ENCODE peak calls at places on chromosome 4, in five cellular contexts. T, X, A, Z and B are unnamed samples.

GRCh38 chr4:110119347-110119746 is 79.1 kb downstream of the ELOVL6 start:
- DNase-seq in T (no peak), X (no peak), A (no peak), Z (no peak), B (no peak)

GRCh38 chr4:149796381-149796780 is 19.3 kb downstream of the IQCM start:
- DNase-seq in T (no peak), X (no peak), A (no peak), Z (no peak), B (no peak)

GRCh38 chr4:37882665-37883296 is 8.1 kb upstream of the TBC1D1 start:
- DNase-seq in T (no peak), X (no peak), A (no peak), Z (no peak), B (peak)

GRCh38 chr4:156347412-156348075 is 393.9 kb upstream of the CTSO start:
- DNase-seq in T (no peak), X (peak), A (no peak), Z (no peak), B (no peak)

GRCh38 chr4:84501721-84502267 is 2.7 kb upstream of the NKX6-1 start:
- DNase-seq in T (no peak), X (no peak), A (no peak), Z (no peak), B (no peak)

GRCh38 chr4:31089815-31090214 is 369.6 kb downstream of the PCDH7 start:
- DNase-seq in T (no peak), X (peak), A (no peak), Z (no peak), B (no peak)

GRCh38 chr4:119068529-119068962 is 67.1 kb upstream of the MYOZ2 start:
- DNase-seq in T (no peak), X (peak), A (no peak), Z (no peak), B (no peak)

GRCh38 chr4:32112891-32113290 is 1392.7 kb downstream of the PCDH7 start:
- DNase-seq in T (no peak), X (no peak), A (no peak), Z (no peak), B (no peak)

GRCh38 chr4:41539711-41540110 is 1.8 kb downstream of the LIMCH1 start:
- DNase-seq in T (no peak), X (no peak), A (no peak), Z (no peak), B (no peak)

GRCh38 chr4:102007959-102008425 is 217.5 kb downstream of the BANK1 start:
- DNase-seq in T (no peak), X (peak), A (no peak), Z (no peak), B (no peak)

GRCh38 chr4:81811562-81812293 is 340.0 kb upstream of the RASGEF1B start:
- DNase-seq in T (no peak), X (no peak), A (no peak), Z (no peak), B (no peak)

GRCh38 chr4:105453550-105454201 is 20.2 kb downstream of the PPA2 start:
- DNase-seq in T (no peak), X (no peak), A (no peak), Z (no peak), B (no peak)

GRCh38 chr4:118338518-118338917 is 14.3 kb downstream of the PRSS12 start:
- DNase-seq in T (no peak), X (no peak), A (no peak), Z (no peak), B (no peak)

GRCh38 chr4:17817027-17817426 is 6.2 kb downstream of the NCAPG start:
- DNase-seq in T (peak), X (peak), A (no peak), Z (no peak), B (peak)

GRCh38 chr4:154744341-154744948 is 645 bp downstream of the LRAT start:
- DNase-seq in T (no peak), X (no peak), A (no peak), Z (no peak), B (no peak)

GRCh38 chr4:183080372-183081115 is 18.5 kb upstream of the WWC2 start:
- DNase-seq in T (no peak), X (no peak), A (no peak), Z (no peak), B (no peak)

GRCh38 chr4:129545599-129546278 is 449.8 kb downstream of the C4orf33 start:
- DNase-seq in T (no peak), X (peak), A (no peak), Z (no peak), B (no peak)

GRCh38 chr4:64715741-64716140 is 306.5 kb upstream of the TECRL start:
- DNase-seq in T (no peak), X (no peak), A (no peak), Z (no peak), B (no peak)

GRCh38 chr4:122045533-122045932 is 93.7 kb upstream of the TRPC3 start:
- DNase-seq in T (peak), X (peak), A (no peak), Z (no peak), B (peak)

GRCh38 chr4:78799551-78800495 is 23.7 kb downstream of the BMP2K start:
- DNase-seq in T (no peak), X (no peak), A (no peak), Z (no peak), B (no peak)

GRCh38 chr4:87839309-87839946 is 6.7 kb downstream of the MEPE start:
- DNase-seq in T (no peak), X (peak), A (no peak), Z (no peak), B (peak)

GRCh38 chr4:150962245-150962644 is 52.8 kb downstream of the LRBA start:
- DNase-seq in T (no peak), X (peak), A (no peak), Z (no peak), B (no peak)

GRCh38 chr4:77264826-77265225 is 107.8 kb downstream of the CCNG2 start:
- DNase-seq in T (no peak), X (no peak), A (no peak), Z (no peak), B (no peak)

GRCh38 chr4:77045490-77045889 is 30.3 kb downstream of the CCNI start:
- DNase-seq in T (no peak), X (peak), A (no peak), Z (no peak), B (no peak)

GRCh38 chr4:87387237-87387636 is 3.8 kb downstream of the HSD17B11 start:
- DNase-seq in T (no peak), X (no peak), A (no peak), Z (no peak), B (no peak)